ENCODE peak calls at places on chromosome 13, in six cellular contexts. N is right cardiac atrium, U is upper lobe of right lung, F is mammary epithelial cell, R is pancreas, K is ovary. M is an unnamed sample.

GRCh38 chr13:48233097-48233885 is at the start of gene ITM2B:
- DNase-seq in F (peak; percentile 64), N (peak; percentile 93), R (peak; percentile 90), U (peak; percentile 93), K (peak; percentile 80), M (peak; percentile 88)

GRCh38 chr13:45393941-45394570 is 24.1 kb downstream of the SLC25A30 start:
- DNase-seq in F (peak; percentile 45), U (no peak), K (no peak), R (no peak), N (peak; percentile 68), M (no peak)

GRCh38 chr13:99356216-99357089 is 49.3 kb upstream of the GPR183 start:
- DNase-seq in R (no peak), U (no peak), K (peak; percentile 24), F (no peak), N (peak; percentile 68), M (peak; percentile 60)

GRCh38 chr13:31595568-31595967 is 143.8 kb upstream of the RXFP2 start:
- DNase-seq in K (no peak), R (no peak), F (no peak), U (no peak), N (no peak), M (no peak)

GRCh38 chr13:26973281-26973680 is 198.3 kb downstream of the USP12 start:
- DNase-seq in U (no peak), R (no peak), N (no peak), K (no peak), F (no peak), M (no peak)

GRCh38 chr13:23470706-23471610 is 37.5 kb upstream of the SACS start:
- DNase-seq in R (no peak), N (no peak), K (no peak), U (no peak), F (no peak), M (no peak)

GRCh38 chr13:42804244-42804868 is 23.0 kb downstream of the FAM216B start:
- DNase-seq in N (no peak), R (no peak), K (no peak), U (no peak), F (no peak), M (no peak)

GRCh38 chr13:21688056-21688455 is 17.2 kb downstream of the FGF9 start:
- DNase-seq in N (no peak), R (no peak), F (peak; percentile 85), U (no peak), K (no peak), M (no peak)

GRCh38 chr13:104460553-104460952 is 1394.3 kb upstream of the SLC10A2 start:
- DNase-seq in R (no peak), F (peak; percentile 6), K (no peak), U (no peak), N (no peak), M (no peak)

GRCh38 chr13:24511019-24511823 is 1.4 kb downstream of the PARP4 start:
- DNase-seq in N (no peak), F (peak; percentile 92), K (no peak), R (no peak), U (no peak), M (no peak)

GRCh38 chr13:50592412-50593145 is 250.9 kb downstream of the DLEU7 start:
- DNase-seq in K (no peak), N (no peak), R (no peak), F (peak; percentile 82), U (no peak), M (no peak)

GRCh38 chr13:83752141-83752540 is 130.1 kb downstream of the SLITRK1 start:
- DNase-seq in F (peak; percentile 25), U (no peak), N (no peak), R (no peak), K (no peak), M (no peak)
- H3K9me3 ChIP-seq in F (no peaks in the 10 kb centered on the region), U (no peaks in the 10 kb centered on the region), N (no peaks in the 10 kb centered on the region), R (no peaks in the 10 kb centered on the region), K (no peaks in the 10 kb centered on the region), M (peaks cover 4% of the 10 kb centered on the region)

GRCh38 chr13:109150691-109151090 is 521.3 kb downstream of the MYO16 start:
- DNase-seq in U (no peak), K (no peak), F (no peak), R (no peak), N (no peak), M (no peak)
- H3K4me1 ChIP-seq in U (peaks cover 5% of the 10 kb centered on the region), K (peaks cover 13% of the 10 kb centered on the region), F (peaks cover 72% of the 10 kb centered on the region), R (no peaks in the 10 kb centered on the region), N (no peaks in the 10 kb centered on the region), M (peaks cover 5% of the 10 kb centered on the region)

DNA sequence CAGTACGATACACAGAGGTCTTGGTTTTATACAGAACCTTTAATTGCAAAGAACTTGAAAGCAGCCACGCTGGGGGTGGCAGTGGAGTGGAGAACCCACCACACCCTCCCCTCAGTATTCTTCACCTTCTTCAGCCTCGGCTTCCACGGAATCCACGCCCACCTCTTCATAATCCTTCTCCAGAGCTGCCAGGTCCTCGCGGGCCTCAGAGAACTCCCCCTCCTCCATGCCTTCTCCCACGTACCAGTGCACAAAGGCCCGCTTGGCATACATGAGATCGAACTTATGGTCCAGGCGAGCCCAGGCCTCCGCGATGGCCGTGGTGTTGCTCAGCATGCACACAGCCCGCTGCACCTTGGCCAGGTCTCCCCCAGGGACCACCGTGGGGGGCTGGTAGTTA is 7.9 kb downstream of the TUBA3C start:
- DNase-seq in N (no peak), U (no peak), F (no peak), K (no peak), R (no peak), M (no peak)
- H3K9me3 ChIP-seq in N (no peaks in the 10 kb centered on the region), U (no peaks in the 10 kb centered on the region), F (peaks cover 47% of the 10 kb centered on the region), K (no peaks in the 10 kb centered on the region), R (no peaks in the 10 kb centered on the region), M (no peaks in the 10 kb centered on the region)

GRCh38 chr13:40562975-40563349 is 103.5 kb downstream of the FOXO1 start:
- DNase-seq in U (no peak), F (no peak), K (no peak), R (no peak), N (peak; percentile 56), M (peak; percentile 22)
- H3K4me1 ChIP-seq in U (peaks cover 39% of the 10 kb centered on the region), F (no peaks in the 10 kb centered on the region), K (peaks cover 40% of the 10 kb centered on the region), R (peaks cover under 1% of the 10 kb centered on the region), N (peaks cover 32% of the 10 kb centered on the region), M (peaks cover 81% of the 10 kb centered on the region)